ENCODE peak calls at places on chromosomes 13 and 19, in five cellular contexts. V is GM23248, D is cardiac muscle cell, K is NT2/D1, O is mucosa of descending colon. M is an unnamed sample.

GRCh38 chr19:4583961-4584669 is 24.6 kb upstream of the SEMA6B start:
- DNase-seq in D (no peak), V (peak), K (no peak), O (no peak), M (no peak)

GRCh38 chr19:54444737-54445136 is 4.3 kb upstream of the LENG8 start:
- DNase-seq in O (peak), V (no peak), K (no peak), D (no peak), M (no peak)

GRCh38 chr19:45976180-45976579 is 2.5 kb upstream of the NOVA2 start:
- DNase-seq in D (no peak), O (no peak), V (peak), K (no peak), M (no peak)

GRCh38 chr13:48477191-48477855 is 55.6 kb downstream of the RCBTB2 start:
- DNase-seq in D (no peak), O (no peak), K (no peak), V (no peak), M (no peak)

GRCh38 chr19:41876847-41877489 is at the start of gene CD79A:
- DNase-seq in O (no peak), D (no peak), K (no peak), V (no peak), M (no peak)

GRCh38 chr19:48921721-48922500 is 11.6 kb upstream of the DHDH start:
- DNase-seq in K (no peak), O (no peak), V (no peak), D (no peak), M (no peak)

GRCh38 chr13:104015646-104016396 is 949.6 kb upstream of the SLC10A2 start:
- DNase-seq in K (no peak), O (no peak), V (no peak), D (no peak), M (no peak)

GRCh38 chr19:3546119-3546518 is 7.1 kb downstream of the TEKTIP1 start:
- DNase-seq in V (no peak), O (no peak), D (no peak), K (no peak), M (no peak)

GRCh38 chr19:46596008-46596407 is 5.1 kb upstream of the CALM3 start:
- DNase-seq in K (no peak), V (no peak), O (no peak), D (no peak), M (no peak)

GRCh38 chr19:18135712-18136584 is 17.0 kb upstream of the PIK3R2 start:
- DNase-seq in V (no peak), K (no peak), D (no peak), O (peak), M (no peak)

GRCh38 chr13:88919970-88920628 is 1248.9 kb downstream of the SLITRK5 start:
- DNase-seq in K (no peak), O (no peak), D (no peak), V (no peak), M (no peak)

GRCh38 chr19:35524181-35524838 is 3.8 kb downstream of the SBSN start:
- DNase-seq in O (no peak), K (no peak), V (no peak), D (peak), M (no peak)

GRCh38 chr13:20460744-20461143 is 64.9 kb downstream of the CRYL1 start:
- DNase-seq in D (no peak), K (no peak), V (no peak), O (no peak), M (no peak)

GRCh38 chr13:108494991-108495661 is 134.3 kb upstream of the MYO16 start:
- DNase-seq in V (no peak), O (no peak), D (no peak), K (no peak), M (no peak)

GRCh38 chr13:108495686-108496363 is 133.6 kb upstream of the MYO16 start:
- DNase-seq in V (no peak), O (no peak), K (no peak), D (peak), M (no peak)

DNA sequence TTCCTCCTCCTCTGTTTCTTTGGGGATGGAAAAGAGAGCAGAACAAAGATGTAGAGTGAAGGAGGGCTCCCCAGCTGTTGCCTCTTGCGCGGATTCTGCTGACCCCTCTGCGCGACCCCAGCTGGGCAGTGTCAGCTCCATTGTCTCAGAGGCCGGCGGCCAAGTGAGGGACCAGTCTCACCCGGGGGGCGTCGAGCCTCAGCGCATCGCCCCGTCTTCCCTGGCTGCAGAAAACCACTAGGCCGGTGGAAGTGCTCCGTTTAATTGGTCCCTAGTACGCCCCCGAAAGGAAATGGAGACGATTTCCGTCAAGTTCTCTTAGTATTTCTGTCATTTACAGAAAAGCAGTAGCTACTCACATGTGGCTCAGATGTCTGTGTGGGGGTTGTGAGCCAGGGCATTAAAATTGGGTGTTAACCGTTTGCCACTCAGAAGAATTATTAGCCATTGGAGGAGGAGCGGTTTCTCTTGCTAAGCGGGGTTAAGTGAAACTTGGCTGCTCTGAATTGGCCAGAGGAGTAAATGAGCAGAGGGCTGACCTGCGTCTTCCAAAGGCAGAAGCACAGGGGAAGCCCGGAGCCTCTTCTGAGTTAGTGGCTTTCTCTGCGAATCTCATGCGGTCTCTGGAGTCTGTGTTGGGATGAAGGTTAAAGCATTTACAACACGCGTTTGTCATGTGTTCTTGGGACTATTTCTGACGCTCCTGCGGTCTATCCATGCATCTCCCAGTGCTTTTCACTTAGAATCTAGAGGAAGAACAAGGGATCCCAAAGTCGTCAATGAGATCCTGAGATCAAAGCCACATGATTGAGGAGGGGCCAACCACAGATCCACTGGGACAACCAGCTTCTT is 132.8 kb upstream of the MYO16 start:
- DNase-seq in V (no peak), D (peak), O (no peak), K (no peak), M (no peak)
- H3K4me3 ChIP-seq in V (no peak), D (peak), O (no peak), K (peak), M (peak)

GRCh38 chr19:16588089-16588823 is 16.0 kb upstream of the SLC35E1 start:
- DNase-seq in O (peak), V (no peak), K (no peak), D (peak), M (no peak)
- H3K4me3 ChIP-seq in O (no peak), V (no peak), K (no peak), D (no peak), M (no peak)

GRCh38 chr19:8194528-8195275 is 14.5 kb upstream of the CERS4 start:
- DNase-seq in K (no peak), O (peak), V (no peak), D (no peak), M (no peak)
- H3K4me3 ChIP-seq in K (no peak), O (no peak), V (no peak), D (no peak), M (no peak)

DNA sequence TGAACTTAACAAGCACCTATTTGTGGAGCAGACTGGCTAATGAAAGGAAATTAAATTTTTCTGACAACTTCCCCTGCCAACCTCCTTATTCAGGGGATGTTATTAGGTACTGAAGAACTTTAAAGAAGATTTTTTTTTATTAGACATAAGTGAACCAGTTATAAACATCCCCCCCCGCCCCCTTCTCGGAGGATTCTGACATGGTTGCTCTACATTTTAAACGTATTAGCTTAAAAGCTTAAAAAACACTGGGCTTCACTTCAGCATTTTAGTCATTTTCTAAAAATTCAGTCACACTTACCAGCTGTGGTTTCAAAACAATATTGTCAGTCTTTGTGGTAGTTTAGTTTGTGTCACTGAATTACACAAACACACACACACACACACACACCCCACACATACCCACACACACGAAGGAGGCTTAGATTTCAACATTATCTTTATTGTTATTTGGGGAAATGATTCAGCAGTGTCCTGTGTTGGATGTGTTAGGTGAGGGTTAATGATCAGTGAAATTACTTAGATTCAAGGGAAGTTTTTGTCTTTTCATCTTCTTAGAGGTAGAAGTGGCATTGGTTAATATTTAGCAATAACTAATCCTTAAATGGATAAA is 145.7 kb downstream of the PCCA start:
- DNase-seq in V (peak), D (no peak), O (no peak), K (no peak), M (no peak)
- H3K4me3 ChIP-seq in V (peak), D (no peak), O (no peak), K (no peak), M (no peak)

DNA sequence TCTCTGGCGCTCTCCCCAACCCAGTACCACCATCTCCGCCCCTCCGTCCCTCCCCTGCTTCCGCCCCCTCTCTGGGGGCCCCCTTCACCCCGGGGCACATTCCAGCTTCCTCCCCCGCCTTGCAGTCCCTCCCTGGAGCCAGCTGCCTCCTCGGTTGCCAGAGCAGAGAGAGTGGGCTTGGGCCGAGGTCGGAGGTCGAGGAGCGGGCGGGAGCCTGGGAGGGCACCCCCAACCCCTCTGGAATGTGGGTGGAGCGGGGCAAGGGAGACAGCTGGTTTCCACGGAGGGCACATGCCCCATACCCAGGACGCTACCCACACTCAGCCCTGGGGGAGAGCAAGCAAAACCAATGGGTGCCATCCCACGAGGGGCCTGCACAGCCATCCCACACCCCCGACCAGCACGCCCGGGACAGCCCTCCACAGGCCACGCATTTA is 6.4 kb upstream of the CIRBP start:
- DNase-seq in D (no peak), O (no peak), V (no peak), K (no peak), M (no peak)
- H3K4me3 ChIP-seq in D (no peak), O (no peak), V (peak), K (peak), M (peak)

DNA sequence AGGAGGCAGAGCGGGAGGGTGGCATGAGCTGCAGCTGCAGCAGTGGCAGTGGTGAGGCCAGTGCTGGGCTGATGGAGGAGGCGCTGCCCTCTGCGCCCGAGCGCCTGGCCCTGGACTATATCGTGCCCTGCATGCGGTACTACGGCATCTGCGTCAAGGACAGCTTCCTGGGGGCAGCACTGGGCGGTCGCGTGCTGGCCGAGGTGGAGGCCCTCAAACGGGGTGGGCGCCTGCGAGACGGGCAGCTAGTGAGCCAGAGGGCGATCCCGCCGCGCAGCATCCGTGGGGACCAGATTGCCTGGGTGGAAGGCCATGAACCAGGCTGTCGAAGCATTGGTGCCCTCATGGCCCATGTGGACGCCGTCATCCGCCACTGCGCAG is 2.0 kb downstream of the EGLN2 start:
- DNase-seq in O (no peak), V (no peak), K (no peak), D (no peak), M (no peak)
- H3K4me3 ChIP-seq in O (no peak), V (peak), K (peak), D (no peak), M (peak)

M was measured in skeletal muscle cell.